ENCODE peak calls at places on chromosomes 2 and 18, in five cellular contexts. K is PC-3, I is transverse colon, V is lower lobe of right lung, O is fibroblast of lung. B is an unnamed sample.

GRCh38 chr2:53210538-53210937 is 557.1 kb upstream of the CHAC2 start:
- DNase-seq in K (peak), I (no peak), V (no peak), O (no peak), B (no peak)

GRCh38 chr18:48163184-48164095 is 233.0 kb upstream of the SMAD2 start:
- DNase-seq in K (no peak), I (no peak), V (no peak), O (no peak), B (peak)

GRCh38 chr2:161165266-161165665 is 5.0 kb downstream of the TANK start:
- DNase-seq in K (peak), I (no peak), V (no peak), O (peak), B (no peak)

GRCh38 chr2:201414099-201415023 is 36.9 kb downstream of the TRAK2 start:
- DNase-seq in K (no peak), I (no peak), V (no peak), O (peak), B (no peak)

GRCh38 chr2:200810252-200810650 is 1.5 kb upstream of the BZW1 start:
- DNase-seq in K (peak), I (no peak), V (no peak), O (peak), B (no peak)

GRCh38 chr2:203631068-203631757 is 75.2 kb upstream of the CD28 start:
- DNase-seq in K (peak), I (no peak), V (no peak), O (no peak), B (no peak)

GRCh38 chr2:96921561-96922303 is 51.9 kb upstream of the SEMA4C start:
- DNase-seq in K (no peak), I (no peak), V (no peak), O (no peak), B (peak)

GRCh38 chr2:227607969-227608368 is 6.7 kb downstream of the SCYGR3 start:
- DNase-seq in K (no peak), I (no peak), V (no peak), O (no peak), B (no peak)

GRCh38 chr2:165219491-165219890 is 15.6 kb upstream of the SCN3A start:
- DNase-seq in K (peak), I (no peak), V (no peak), O (no peak), B (no peak)

GRCh38 chr18:35132284-35132910 is 91.2 kb downstream of the MAPRE2 start:
- DNase-seq in K (no peak), I (no peak), V (no peak), O (no peak), B (no peak)

GRCh38 chr2:2320486-2321249 is 10.4 kb downstream of the MYT1L start:
- DNase-seq in K (no peak), I (no peak), V (no peak), O (no peak), B (no peak)

GRCh38 chr2:109348645-109349554 is 219.9 kb downstream of the SH3RF3 start:
- DNase-seq in K (no peak), I (no peak), V (no peak), O (no peak), B (no peak)

GRCh38 chr2:37711308-37711731 is 39.9 kb upstream of the CDC42EP3 start:
- DNase-seq in K (peak), I (peak), V (peak), O (peak), B (no peak)

GRCh38 chr2:207258191-207258991 is 92.6 kb upstream of the KLF7 start:
- DNase-seq in K (peak), I (peak), V (peak), O (peak), B (peak)

GRCh38 chr2:211181626-211182025 is 625.2 kb downstream of the CPS1 start:
- DNase-seq in K (peak), I (no peak), V (peak), O (peak), B (no peak)

GRCh38 chr2:149170156-149170555 is 131.7 kb downstream of the LYPD6B start:
- DNase-seq in K (no peak), I (no peak), V (no peak), O (no peak), B (no peak)

GRCh38 chr2:179422037-179422643 is 157.5 kb upstream of the SESTD1 start:
- DNase-seq in K (peak), I (peak), V (peak), O (peak), B (peak)

GRCh38 chr2:1480671-1481076 is 67.4 kb downstream of the TPO start:
- DNase-seq in K (no peak), I (no peak), V (no peak), O (no peak), B (peak)

GRCh38 chr2:56030062-56030461 is 106.5 kb upstream of the EFEMP1 start:
- DNase-seq in K (no peak), I (no peak), V (no peak), O (no peak), B (no peak)

GRCh38 chr2:8579686-8580085 is 102.2 kb upstream of the ID2 start:
- DNase-seq in K (no peak), I (no peak), V (no peak), O (no peak), B (no peak)

GRCh38 chr2:26580151-26580550 is 61.0 kb downstream of the CIB4 start:
- DNase-seq in K (no peak), I (no peak), V (no peak), O (no peak), B (peak)
- TF ChIP-seq CTCF in K (no peak), I (no peak), V (no peak), O (no peak), B (no peak)

DNA sequence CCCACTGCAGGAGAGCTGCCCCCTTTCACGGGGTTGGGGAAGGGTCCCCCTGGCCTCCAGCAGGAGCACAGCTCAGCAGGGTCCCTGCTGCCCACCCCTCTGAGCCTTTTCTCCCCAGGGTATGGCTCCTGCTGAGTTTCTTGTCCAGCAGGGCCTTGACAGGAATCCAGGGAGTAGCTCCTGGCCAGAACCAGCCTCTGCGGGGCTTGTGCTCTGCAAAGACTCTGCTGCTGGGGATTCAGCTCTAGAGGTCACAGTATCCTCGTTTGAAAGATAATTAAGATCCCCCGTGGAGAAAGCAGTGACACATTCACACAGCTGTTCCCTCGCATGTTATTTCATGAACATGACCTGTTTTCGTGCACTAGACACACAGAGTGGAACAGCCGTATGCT is 21.2 kb downstream of the FOSL2 start:
- DNase-seq in K (no peak), I (no peak), V (no peak), O (no peak), B (no peak)
- H3K27ac ChIP-seq in K (no peak), I (peak), V (peak), O (no peak), B (no peak)

GRCh38 chr2:105802587-105802986 is 57.9 kb downstream of the NCK2 start:
- DNase-seq in K (no peak), I (no peak), V (no peak), O (no peak), B (no peak)

GRCh38 chr2:105801961-105802360 is 57.2 kb downstream of the NCK2 start:
- DNase-seq in K (no peak), I (no peak), V (no peak), O (no peak), B (no peak)

GRCh38 chr2:105800953-105801635 is 56.4 kb downstream of the NCK2 start:
- DNase-seq in K (no peak), I (no peak), V (no peak), O (no peak), B (no peak)

GRCh38 chr2:105798595-105798994 is 53.9 kb downstream of the NCK2 start:
- DNase-seq in K (no peak), I (no peak), V (no peak), O (no peak), B (no peak)

DNA sequence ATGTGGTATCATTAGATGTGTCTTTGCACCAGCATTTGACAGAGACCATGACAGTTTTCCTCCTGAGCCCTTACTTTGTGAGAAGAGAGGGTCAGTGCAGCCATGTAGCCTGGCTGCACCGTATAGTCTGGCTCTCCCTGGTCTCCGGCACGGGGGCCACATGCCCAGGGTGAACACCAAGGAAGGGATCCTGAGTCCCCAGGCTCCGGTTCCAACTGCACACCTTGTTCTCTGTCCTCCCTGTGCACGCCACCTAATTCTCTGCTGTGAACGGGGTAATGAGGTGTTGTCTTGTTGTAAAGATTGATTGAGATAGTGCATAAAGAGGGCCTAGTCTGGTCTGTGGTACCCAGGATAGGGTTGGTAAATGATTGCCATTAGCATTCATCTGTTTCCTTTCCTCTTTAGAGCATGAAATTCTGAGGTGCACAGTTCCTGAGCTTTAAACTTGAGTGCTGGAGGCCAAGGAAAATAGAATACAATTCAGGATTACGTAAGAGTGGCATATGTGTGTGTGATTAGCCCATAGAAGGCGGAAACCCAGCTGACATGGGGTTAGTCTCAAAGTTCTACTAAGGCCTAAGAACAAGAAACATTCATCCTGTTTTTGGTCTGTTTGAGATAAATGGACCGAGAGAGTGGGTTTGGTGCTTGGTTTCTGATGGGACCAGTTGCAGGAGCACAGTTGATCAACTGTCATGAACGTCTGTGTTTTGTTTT is 55.5 kb downstream of the NCK2 start:
- DNase-seq in K (no peak), I (no peak), V (no peak), O (no peak), B (no peak)
- H3K4me3 ChIP-seq in K (no peak), I (no peak), V (no peak), O (no peak), B (no peak)

DNA sequence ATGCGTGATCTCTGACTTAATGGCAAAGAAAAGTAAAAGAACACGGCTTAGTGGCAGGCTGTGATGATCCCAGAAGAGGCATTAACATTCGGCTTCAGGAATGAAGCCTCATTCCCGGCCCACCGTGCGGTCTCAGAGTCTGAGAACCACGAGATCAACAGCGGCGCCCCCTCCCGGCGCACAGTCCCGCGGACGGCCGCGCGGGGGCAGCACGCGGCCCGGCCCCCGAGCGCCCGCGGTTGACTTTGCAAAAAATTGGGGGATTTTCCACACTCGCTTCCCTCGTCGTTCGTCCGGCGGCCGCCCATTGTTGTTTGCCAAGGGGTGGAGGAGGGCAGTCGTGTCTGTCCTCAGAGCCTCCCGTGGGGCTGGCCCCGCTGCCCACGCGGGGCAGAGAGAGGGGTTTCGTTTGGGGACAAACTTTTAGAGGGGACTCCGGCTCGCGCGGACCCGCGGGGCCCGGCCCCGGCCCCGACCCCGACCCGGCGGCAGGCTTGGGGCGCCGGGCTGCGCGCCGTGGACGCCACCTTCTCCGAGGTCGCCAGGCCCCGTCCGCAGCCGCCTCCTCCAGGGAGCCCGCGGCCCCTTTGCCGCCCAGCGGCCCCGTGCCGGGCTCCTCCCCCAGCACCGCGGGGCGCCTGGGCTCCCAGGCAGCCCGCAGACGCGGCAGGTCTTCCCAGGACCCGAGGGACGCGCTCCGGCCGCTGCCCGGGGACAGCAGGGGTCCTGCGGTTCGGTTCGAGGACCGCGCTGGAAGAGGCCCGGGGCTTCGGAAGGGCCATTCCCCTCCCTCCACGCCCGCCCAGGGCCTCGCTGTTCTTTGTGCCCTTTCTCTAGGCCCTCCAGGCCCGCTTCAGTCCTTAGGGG is 3.3 kb upstream of the HS6ST1 start:
- DNase-seq in K (peak), I (peak), V (peak), O (peak), B (peak)
- TF ChIP-seq CTCF in K (peak), I (peak), V (peak), O (peak), B (peak)

DNA sequence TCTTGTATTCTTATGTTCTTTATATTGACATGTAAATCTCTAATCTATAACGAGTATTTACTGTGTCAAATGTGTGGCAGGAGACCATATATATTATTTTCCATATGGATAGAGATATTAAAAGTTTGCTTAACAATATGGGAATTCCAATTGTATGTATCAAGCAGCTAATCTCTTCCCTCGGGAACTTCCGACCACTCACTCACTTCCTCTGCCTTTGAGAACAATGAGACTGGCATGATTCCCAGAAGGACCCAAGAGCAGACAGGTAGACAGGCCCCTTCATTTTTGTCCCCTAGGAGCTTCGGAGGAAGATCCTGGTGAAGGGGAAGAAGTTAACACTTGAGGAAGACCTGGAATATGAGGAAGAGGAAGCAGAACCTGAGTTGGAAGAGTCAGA is 24.1 kb downstream of the PLCD4 start:
- DNase-seq in K (peak), I (no peak), V (no peak), O (peak), B (no peak)
- H3K27ac ChIP-seq in K (peak), I (no peak), V (no peak), O (no peak), B (peak)

DNA sequence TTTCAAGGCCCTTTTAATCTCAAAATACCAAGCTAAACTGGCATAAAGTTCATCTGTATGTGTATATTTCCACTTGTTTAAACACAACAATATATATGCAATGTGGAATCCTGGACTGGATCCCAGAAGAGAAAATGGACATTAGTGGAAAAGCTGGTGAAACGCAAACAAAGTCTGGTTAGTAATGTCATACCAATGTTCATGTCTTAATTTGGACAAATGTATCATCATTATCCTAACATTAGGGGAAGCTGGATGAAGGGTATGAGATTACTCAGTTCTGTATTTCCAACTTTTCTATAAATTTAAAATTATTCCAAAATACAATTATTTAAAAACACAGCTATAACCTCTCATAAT is 3.8 kb downstream of the SP3 start:
- DNase-seq in K (peak), I (no peak), V (no peak), O (peak), B (no peak)
- H3K4me3 ChIP-seq in K (peak), I (no peak), V (no peak), O (peak), B (no peak)

DNA sequence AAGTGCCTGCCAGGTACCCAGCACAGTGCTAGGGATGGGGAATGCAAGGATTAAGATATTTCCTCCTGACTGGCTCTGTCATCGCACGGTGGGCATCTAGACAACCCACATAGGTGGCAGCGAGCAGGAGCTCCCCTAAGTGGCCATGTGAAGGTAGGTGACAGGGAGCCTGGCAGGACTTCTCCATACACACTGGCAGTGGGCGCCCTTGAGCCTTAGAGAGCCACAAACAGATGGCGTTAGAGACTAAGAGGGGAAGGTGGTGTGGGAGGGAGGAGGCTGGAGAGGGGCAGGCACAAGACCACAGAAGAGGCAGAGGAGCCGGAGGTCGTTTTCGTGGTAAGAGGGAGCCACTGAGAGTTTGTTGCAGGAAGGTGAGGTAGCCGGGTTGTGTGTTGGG is 15.2 kb downstream of the PRELID3A start:
- DNase-seq in K (peak), I (no peak), V (no peak), O (no peak), B (no peak)
- TF ChIP-seq CTCF in K (peak), I (no peak), V (no peak), O (no peak), B (no peak)

DNA sequence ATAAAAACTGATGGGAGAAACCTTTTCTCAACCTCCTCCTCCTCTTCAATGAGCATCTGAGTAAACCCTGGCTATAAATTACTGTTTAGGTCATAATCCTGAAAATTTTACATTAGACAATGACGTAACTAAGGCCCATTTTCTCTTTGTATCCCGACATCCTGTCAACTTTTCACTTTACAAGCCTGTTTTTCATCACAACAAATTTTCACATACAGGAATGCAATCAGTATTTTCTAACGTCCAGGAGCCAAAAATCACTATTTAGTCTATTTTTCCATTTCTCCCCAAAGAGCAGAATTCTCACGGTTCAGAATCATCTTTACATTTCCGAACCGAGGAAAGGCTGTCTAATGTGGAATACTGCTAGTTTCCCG is 1.2 kb downstream of the SPIRE1 start:
- DNase-seq in K (no peak), I (no peak), V (no peak), O (peak), B (no peak)
- H3K27ac ChIP-seq in K (peak), I (peak), V (peak), O (peak), B (peak)

GRCh38 chr2:113390133-113390849 is 47.2 kb upstream of the ZNG1B start:
- DNase-seq in K (peak), I (peak), V (no peak), O (peak), B (no peak)
- H3K4me3 ChIP-seq in K (no peak), I (no peak), V (peak), O (peak), B (peak)

B was measured in left lung.